ENCODE peak calls at places on chromosomes 1 and 21, in four cellular contexts. One of them, this sample, is unnamed. For H3K9me3, the result is how much of the 10 kb centered on the place peaks cover.

GRCh38 chr1:50105430-50105829 is 3.3 kb upstream of the ELAVL4 start:
- DNase-seq in Peyer's patch: no peak
- DNase-seq in testis: no peak
- DNase-seq in IMR-90: no peak
- DNase-seq in this sample: no peak

GRCh38 chr1:109514846-109515245 is 5.3 kb upstream of the AMIGO1 start:
- DNase-seq in IMR-90: no peak
- DNase-seq in Peyer's patch: no peak
- DNase-seq in testis: no peak
- DNase-seq in this sample: no peak

GRCh38 chr1:36323636-36324321 is at the start of gene EVA1B:
- DNase-seq in Peyer's patch: peak
- DNase-seq in testis: peak
- DNase-seq in IMR-90: peak
- DNase-seq in this sample: peak

GRCh38 chr1:15368888-15369287 is 40.8 kb upstream of the EFHD2 start:
- DNase-seq in Peyer's patch: no peak
- DNase-seq in testis: no peak
- DNase-seq in IMR-90: no peak
- DNase-seq in this sample: no peak

GRCh38 chr1:46749403-46749802 is 30.5 kb upstream of the EFCAB14 start:
- DNase-seq in Peyer's patch: no peak
- DNase-seq in IMR-90: no peak
- DNase-seq in testis: no peak
- DNase-seq in this sample: no peak

GRCh38 chr1:235624751-235625192 is 24.8 kb downstream of the GNG4 start:
- DNase-seq in testis: no peak
- DNase-seq in IMR-90: peak
- DNase-seq in Peyer's patch: no peak
- DNase-seq in this sample: no peak

GRCh38 chr1:36912365-36912840 is 121.9 kb downstream of the GRIK3 start:
- DNase-seq in testis: no peak
- DNase-seq in Peyer's patch: no peak
- DNase-seq in IMR-90: no peak
- DNase-seq in this sample: peak

GRCh38 chr1:120954736-120955135 is 65.2 kb downstream of the PPIAL4A start:
- DNase-seq in IMR-90: no peak
- DNase-seq in testis: no peak
- DNase-seq in Peyer's patch: no peak
- DNase-seq in this sample: no peak

GRCh38 chr1:94413311-94413710 is 4.9 kb upstream of the ABCD3 start:
- DNase-seq in IMR-90: no peak
- DNase-seq in testis: no peak
- DNase-seq in Peyer's patch: no peak
- DNase-seq in this sample: no peak

GRCh38 chr1:192476802-192477298 is 98.7 kb upstream of the RGS1 start:
- DNase-seq in testis: peak
- DNase-seq in Peyer's patch: no peak
- DNase-seq in IMR-90: peak
- DNase-seq in this sample: peak

GRCh38 chr1:3625151-3625907 is 514 bp downstream of the TPRG1L start:
- DNase-seq in IMR-90: peak
- DNase-seq in testis: peak
- DNase-seq in Peyer's patch: peak
- DNase-seq in this sample: no peak

GRCh38 chr1:27601771-27602509 is 2.0 kb downstream of the AHDC1 start:
- DNase-seq in IMR-90: no peak
- DNase-seq in Peyer's patch: peak
- DNase-seq in testis: no peak
- DNase-seq in this sample: peak

GRCh38 chr1:76465030-76465429 is 390.5 kb downstream of the ST6GALNAC3 start:
- DNase-seq in Peyer's patch: no peak
- DNase-seq in IMR-90: peak
- DNase-seq in testis: no peak
- DNase-seq in this sample: no peak

GRCh38 chr1:243917863-243918565 is 68.0 kb upstream of the AKT3 start:
- DNase-seq in testis: no peak
- DNase-seq in Peyer's patch: no peak
- DNase-seq in IMR-90: peak
- DNase-seq in this sample: no peak

GRCh38 chr1:55969322-55969721 is 610.0 kb downstream of the PLPP3 start:
- DNase-seq in testis: no peak
- DNase-seq in Peyer's patch: no peak
- DNase-seq in IMR-90: no peak
- DNase-seq in this sample: no peak

GRCh38 chr1:155977607-155978324 is 581 bp downstream of the ARHGEF2 start:
- DNase-seq in Peyer's patch: no peak
- DNase-seq in IMR-90: no peak
- DNase-seq in testis: peak
- DNase-seq in this sample: peak

GRCh38 chr1:9340864-9341263 is 48.2 kb downstream of the SPSB1 start:
- DNase-seq in testis: peak
- DNase-seq in IMR-90: no peak
- DNase-seq in Peyer's patch: no peak
- DNase-seq in this sample: no peak

GRCh38 chr1:229671310-229671709 is 45.3 kb downstream of the URB2 start:
- DNase-seq in testis: no peak
- DNase-seq in Peyer's patch: no peak
- DNase-seq in IMR-90: no peak
- DNase-seq in this sample: no peak

GRCh38 chr1:54357967-54358366 is 48.2 kb downstream of the SSBP3 start:
- DNase-seq in IMR-90: no peak
- DNase-seq in Peyer's patch: no peak
- DNase-seq in testis: no peak
- DNase-seq in this sample: no peak

GRCh38 chr21:17911628-17912027 is 92.5 kb upstream of the C21orf91 start:
- DNase-seq in Peyer's patch: no peak
- DNase-seq in testis: no peak
- DNase-seq in IMR-90: peak
- DNase-seq in this sample: no peak

GRCh38 chr1:234933031-234933430 is 195.6 kb downstream of the TOMM20 start:
- DNase-seq in IMR-90: no peak
- DNase-seq in Peyer's patch: no peak
- DNase-seq in testis: no peak
- DNase-seq in this sample: peak

GRCh38 chr21:35011681-35012080 is 37.4 kb downstream of the RUNX1 start:
- DNase-seq in testis: no peak
- DNase-seq in IMR-90: peak
- DNase-seq in Peyer's patch: no peak
- DNase-seq in this sample: no peak

GRCh38 chr21:34640858-34641257 is 25.9 kb upstream of the RCAN1 start:
- DNase-seq in Peyer's patch: no peak
- DNase-seq in testis: no peak
- DNase-seq in IMR-90: peak
- DNase-seq in this sample: no peak

GRCh38 chr1:223835754-223836153 is 10.0 kb downstream of the TP53BP2 start:
- DNase-seq in IMR-90: no peak
- DNase-seq in testis: no peak
- DNase-seq in Peyer's patch: no peak
- DNase-seq in this sample: no peak

GRCh38 chr1:211632117-211632807 is 43.2 kb downstream of the NEK2 start:
- DNase-seq in testis: peak
- DNase-seq in Peyer's patch: no peak
- DNase-seq in IMR-90: no peak
- DNase-seq in this sample: no peak

GRCh38 chr1:201599548-201599947 is 60.6 kb downstream of the NAV1 start:
- DNase-seq in testis: no peak
- DNase-seq in Peyer's patch: no peak
- DNase-seq in IMR-90: no peak
- DNase-seq in this sample: no peak

GRCh38 chr1:32753532-32754281 is 51.1 kb upstream of the SYNC start:
- DNase-seq in IMR-90: peak
- DNase-seq in testis: peak
- DNase-seq in Peyer's patch: peak
- DNase-seq in this sample: peak

GRCh38 chr1:20320734-20321133 is 30.1 kb downstream of the VWA5B1 start:
- DNase-seq in testis: no peak
- DNase-seq in Peyer's patch: no peak
- DNase-seq in IMR-90: no peak
- DNase-seq in this sample: no peak

GRCh38 chr1:207025144-207025880 is 7.2 kb downstream of the C1orf116 start:
- DNase-seq in testis: no peak
- DNase-seq in IMR-90: peak
- DNase-seq in Peyer's patch: no peak
- DNase-seq in this sample: no peak

GRCh38 chr1:33170351-33171274 is 11.2 kb downstream of the TRIM62 start:
- DNase-seq in IMR-90: no peak
- DNase-seq in testis: no peak
- DNase-seq in Peyer's patch: no peak
- DNase-seq in this sample: no peak

GRCh38 chr1:175968486-175969182 is 225.2 kb upstream of the TNR start:
- DNase-seq in Peyer's patch: no peak
- DNase-seq in testis: no peak
- DNase-seq in IMR-90: peak
- DNase-seq in this sample: no peak

DNA sequence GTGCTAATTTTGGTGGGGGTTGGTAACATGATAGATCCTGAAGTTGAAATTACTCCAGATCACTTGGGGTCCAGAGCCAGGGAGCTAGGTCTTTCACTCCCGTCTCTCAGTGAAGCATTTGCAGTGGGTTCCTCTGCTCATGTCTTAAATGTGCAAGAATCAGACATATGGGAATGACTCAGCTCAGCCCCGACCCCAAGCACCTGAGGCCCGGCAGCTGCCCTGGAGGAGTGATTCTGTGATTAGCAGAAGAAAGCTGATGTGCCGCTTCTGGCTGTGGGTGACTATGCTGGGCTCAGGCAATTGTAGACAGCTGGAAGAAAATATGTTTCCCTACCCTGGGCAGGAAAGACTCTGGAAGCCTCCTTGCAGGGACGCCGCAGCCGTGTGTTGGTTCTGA is 601.7 kb downstream of the NPHP4 start:
- DNase-seq in testis: no peak
- DNase-seq in Peyer's patch: no peak
- DNase-seq in IMR-90: no peak
- DNase-seq in this sample: no peak
- H3K9me3 ChIP-seq in testis: under half
- H3K9me3 ChIP-seq in Peyer's patch: under half
- H3K9me3 ChIP-seq in IMR-90: half or more
- H3K9me3 ChIP-seq in this sample: under half

DNA sequence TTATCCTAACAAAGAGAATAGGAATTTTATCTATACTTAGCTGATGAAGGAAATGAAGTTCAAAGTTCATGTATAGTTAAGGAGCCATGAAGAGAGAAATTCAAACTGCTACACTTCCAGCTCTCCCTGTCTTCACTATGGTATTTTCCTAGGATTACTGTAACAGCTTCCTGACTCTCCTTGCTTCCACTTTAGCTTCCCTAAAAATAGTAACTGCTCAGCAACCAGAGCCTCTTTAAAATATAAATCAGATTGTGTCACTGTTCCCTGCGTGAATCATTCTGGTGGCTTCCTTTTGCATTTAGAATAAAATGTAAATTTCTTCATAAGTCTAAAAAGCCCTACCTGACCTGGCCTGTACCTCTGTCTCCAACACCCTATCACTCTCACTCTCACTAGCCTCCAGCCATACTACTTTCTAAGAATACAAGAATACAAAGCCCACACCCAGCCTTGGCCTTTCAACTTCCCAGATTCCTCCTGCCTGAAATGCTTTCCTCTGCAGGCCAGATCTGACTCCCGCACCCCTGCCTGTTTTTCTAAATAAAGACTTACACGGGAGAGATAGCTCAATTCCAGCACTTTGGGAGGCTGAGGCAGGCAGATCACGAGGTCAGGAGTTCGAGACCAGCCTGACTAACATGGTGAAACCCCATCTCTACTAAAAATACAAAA is 30.5 kb downstream of the OR10J1 start:
- DNase-seq in Peyer's patch: no peak
- DNase-seq in IMR-90: no peak
- DNase-seq in testis: no peak
- DNase-seq in this sample: no peak
- H3K9me3 ChIP-seq in Peyer's patch: under half
- H3K9me3 ChIP-seq in IMR-90: under half
- H3K9me3 ChIP-seq in testis: under half
- H3K9me3 ChIP-seq in this sample: under half

DNA sequence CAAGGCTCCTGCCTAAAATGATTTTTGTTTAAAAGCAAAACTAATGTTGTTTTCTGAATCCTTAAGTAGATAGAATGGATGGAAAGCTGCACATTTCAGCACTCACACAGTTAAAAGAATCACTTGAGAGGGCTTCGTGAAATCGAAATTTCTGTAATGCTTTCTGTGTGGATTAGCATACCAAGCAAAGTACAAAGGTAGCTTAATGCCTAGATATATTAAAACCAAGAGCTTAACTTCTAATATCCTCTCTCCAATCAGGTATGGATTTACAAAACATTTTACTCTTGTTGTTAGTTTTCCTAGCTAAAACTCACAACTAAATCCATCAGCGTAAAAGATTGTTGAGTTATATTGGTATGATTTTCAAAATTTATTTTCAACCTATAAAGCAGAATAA is 378.8 kb upstream of the PRMT6 start:
- DNase-seq in Peyer's patch: no peak
- DNase-seq in IMR-90: no peak
- DNase-seq in testis: no peak
- DNase-seq in this sample: no peak
- H3K9me3 ChIP-seq in Peyer's patch: under half
- H3K9me3 ChIP-seq in IMR-90: under half
- H3K9me3 ChIP-seq in testis: under half
- H3K9me3 ChIP-seq in this sample: under half

DNA sequence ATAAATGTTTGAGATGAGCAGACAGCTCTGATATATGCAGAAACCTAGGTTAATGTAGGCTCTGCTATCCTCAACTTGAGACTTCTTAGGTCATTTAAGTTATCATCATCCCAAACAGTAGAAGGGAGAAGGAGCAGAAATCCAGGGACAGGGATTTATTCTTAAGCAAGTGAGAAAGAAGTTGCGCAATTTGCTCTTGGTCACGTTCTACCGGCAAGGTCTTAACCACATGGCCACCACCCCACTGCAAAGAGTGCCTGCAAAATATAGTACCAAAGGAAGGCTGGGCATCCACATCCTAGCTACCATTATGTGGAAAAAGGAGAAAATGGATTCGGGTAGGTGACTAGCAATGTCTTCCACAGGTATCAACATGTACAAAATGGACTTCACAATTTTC is 25.2 kb downstream of the CRNN start:
- DNase-seq in Peyer's patch: no peak
- DNase-seq in testis: no peak
- DNase-seq in IMR-90: no peak
- DNase-seq in this sample: no peak
- H3K9me3 ChIP-seq in Peyer's patch: under half
- H3K9me3 ChIP-seq in testis: under half
- H3K9me3 ChIP-seq in IMR-90: under half
- H3K9me3 ChIP-seq in this sample: under half

DNA sequence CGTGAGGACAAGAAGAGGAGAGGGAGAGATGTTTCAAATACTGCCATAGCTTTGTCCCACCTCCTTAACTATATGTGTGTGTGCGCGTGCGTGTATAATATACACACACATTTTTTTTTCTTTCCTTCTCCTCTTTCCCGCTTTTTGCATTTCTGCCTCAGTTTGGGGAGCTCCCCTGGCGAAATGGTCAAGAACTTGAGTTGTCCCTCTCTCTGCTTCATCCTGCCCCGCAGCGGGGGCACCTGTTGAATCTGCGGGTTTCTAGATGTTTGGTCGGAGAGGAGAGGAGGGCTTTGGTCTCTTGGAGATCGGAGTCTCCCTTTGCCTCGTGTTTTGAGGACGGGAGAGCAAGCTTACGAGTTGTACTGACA is 501 bp downstream of the SCCPDH start:
- DNase-seq in Peyer's patch: no peak
- DNase-seq in testis: peak
- DNase-seq in IMR-90: peak
- DNase-seq in this sample: no peak
- H3K9me3 ChIP-seq in Peyer's patch: under half
- H3K9me3 ChIP-seq in testis: under half
- H3K9me3 ChIP-seq in IMR-90: under half
- H3K9me3 ChIP-seq in this sample: under half

This sample was measured in tibial artery.